ENCODE peak calls at places on chromosome 11, in eight cellular contexts. P is uterus, I is esophagus squamous epithelium, S is Peyer's patch, B is breast epithelium, H is IMR-90, T is HCT116, L is ovary. E is an unnamed sample. For H3K9me3, the result is how much of the 10 kb centered on the place peaks cover.

GRCh38 chr11:77322926-77323590 is 21.6 kb upstream of the GDPD4 start:
- DNase-seq in P (no peak), I (no peak), S (no peak), B (no peak), H (peak), T (no peak), L (no peak), E (no peak)

GRCh38 chr11:125165111-125165663 is 636 bp downstream of the PKNOX2 start:
- DNase-seq in P (no peak), I (no peak), S (no peak), B (peak), H (peak), T (no peak), L (peak), E (no peak)

GRCh38 chr11:59545179-59546020 is 34.1 kb downstream of the OR4D9 start:
- DNase-seq in P (no peak), I (no peak), S (no peak), B (no peak), H (peak), T (peak), L (peak), E (no peak)

GRCh38 chr11:88266157-88266556 is 71.4 kb downstream of the CTSC start:
- DNase-seq in P (no peak), I (no peak), S (no peak), B (no peak), H (no peak), T (no peak), L (no peak), E (no peak)

GRCh38 chr11:94641167-94641761 is 74.1 kb downstream of the PIWIL4 start:
- DNase-seq in P (no peak), I (no peak), S (no peak), B (no peak), H (no peak), T (no peak), L (no peak), E (no peak)

GRCh38 chr11:103609117-103610066 is 427.0 kb upstream of the DDI1 start:
- DNase-seq in P (no peak), I (no peak), S (no peak), B (no peak), H (peak), T (peak), L (no peak), E (no peak)

GRCh38 chr11:8459711-8460399 is 134.2 kb downstream of the STK33 start:
- DNase-seq in P (no peak), I (no peak), S (no peak), B (no peak), H (no peak), T (no peak), L (no peak), E (no peak)

GRCh38 chr11:96191752-96192151 is 151.2 kb downstream of the MAML2 start:
- DNase-seq in P (no peak), I (no peak), S (no peak), B (no peak), H (peak), T (no peak), L (no peak), E (no peak)

GRCh38 chr11:117610045-117610444 is 187.0 kb downstream of the DSCAML1 start:
- DNase-seq in P (no peak), I (no peak), S (peak), B (no peak), H (peak), T (no peak), L (no peak), E (no peak)

GRCh38 chr11:28713850-28714249 is 605.7 kb downstream of the METTL15 start:
- DNase-seq in P (no peak), I (no peak), S (no peak), B (no peak), H (peak), T (no peak), L (no peak), E (no peak)

GRCh38 chr11:127345819-127346459 is 345.4 kb upstream of the KIRREL3 start:
- DNase-seq in P (no peak), I (no peak), S (no peak), B (no peak), H (peak), T (no peak), L (peak), E (no peak)

GRCh38 chr11:78796956-78797355 is 222.3 kb upstream of the NARS2 start:
- DNase-seq in P (no peak), I (no peak), S (no peak), B (no peak), H (peak), T (no peak), L (no peak), E (no peak)

GRCh38 chr11:94934362-94934761 is 39.0 kb downstream of the CWC15 start:
- DNase-seq in P (no peak), I (no peak), S (no peak), B (no peak), H (peak), T (no peak), L (no peak), E (no peak)

GRCh38 chr11:92225206-92225562 is 566 bp downstream of the FAT3 start:
- DNase-seq in P (no peak), I (no peak), S (no peak), B (no peak), H (no peak), T (no peak), L (no peak), E (no peak)

GRCh38 chr11:12414641-12415040 is 37.3 kb downstream of the PARVA start:
- DNase-seq in P (no peak), I (no peak), S (no peak), B (no peak), H (no peak), T (no peak), L (no peak), E (no peak)

GRCh38 chr11:80637011-80637410 is 1196.2 kb upstream of the TENM4 start:
- DNase-seq in P (no peak), I (no peak), S (no peak), B (no peak), H (no peak), T (no peak), L (no peak), E (no peak)

GRCh38 chr11:78797559-78797958 is 222.9 kb upstream of the NARS2 start:
- DNase-seq in P (no peak), I (no peak), S (no peak), B (no peak), H (no peak), T (no peak), L (no peak), E (no peak)

GRCh38 chr11:46281374-46281831 is 3.9 kb downstream of the CREB3L1 start:
- DNase-seq in P (peak), I (no peak), S (peak), B (no peak), H (peak), T (no peak), L (no peak), E (no peak)

GRCh38 chr11:108632041-108632440 is 32.8 kb upstream of the DDX10 start:
- DNase-seq in P (no peak), I (no peak), S (no peak), B (no peak), H (no peak), T (no peak), L (no peak), E (no peak)

GRCh38 chr11:113618360-113618759 is 87.7 kb downstream of the TMPRSS5 start:
- DNase-seq in P (peak), I (no peak), S (no peak), B (no peak), H (peak), T (no peak), L (no peak), E (no peak)

GRCh38 chr11:63567044-63567840 is 4.1 kb upstream of the PLAAT2 start:
- DNase-seq in P (peak), I (no peak), S (peak), B (no peak), H (peak), T (peak), L (no peak), E (no peak)

GRCh38 chr11:76243157-76243556 is 36.9 kb upstream of the WNT11 start:
- DNase-seq in P (no peak), I (no peak), S (no peak), B (no peak), H (no peak), T (no peak), L (no peak), E (peak)

GRCh38 chr11:102940714-102941588 is 14.6 kb downstream of the MMP13 start:
- DNase-seq in P (peak), I (no peak), S (peak), B (no peak), H (peak), T (peak), L (no peak), E (no peak)

GRCh38 chr11:111387318-111387863 is 8.3 kb upstream of the POU2AF1 start:
- DNase-seq in P (no peak), I (no peak), S (peak), B (no peak), H (no peak), T (no peak), L (no peak), E (no peak)

GRCh38 chr11:57942808-57943207 is 80.9 kb upstream of the OR9Q1 start:
- DNase-seq in P (no peak), I (no peak), S (no peak), B (no peak), H (no peak), T (no peak), L (no peak), E (no peak)

GRCh38 chr11:13010737-13011342 is 1.7 kb downstream of the RASSF10 start:
- DNase-seq in P (no peak), I (no peak), S (no peak), B (no peak), H (no peak), T (no peak), L (no peak), E (no peak)

GRCh38 chr11:29135504-29135903 is 881.3 kb downstream of the KCNA4 start:
- DNase-seq in P (no peak), I (no peak), S (no peak), B (no peak), H (peak), T (no peak), L (no peak), E (no peak)

GRCh38 chr11:34682822-34683221 is 61.9 kb downstream of the EHF start:
- DNase-seq in P (no peak), I (no peak), S (no peak), B (no peak), H (peak), T (peak), L (no peak), E (no peak)

GRCh38 chr11:7422544-7423331 is 62.6 kb upstream of the OLFML1 start:
- DNase-seq in P (no peak), I (no peak), S (no peak), B (no peak), H (no peak), T (no peak), L (no peak), E (no peak)

GRCh38 chr11:59761985-59762384 is 6.8 kb downstream of the STX3 start:
- DNase-seq in P (no peak), I (no peak), S (no peak), B (no peak), H (no peak), T (no peak), L (no peak), E (no peak)

GRCh38 chr11:44319552-44320288 is 9.8 kb upstream of the ALX4 start:
- DNase-seq in P (no peak), I (no peak), S (no peak), B (no peak), H (no peak), T (no peak), L (no peak), E (peak)

GRCh38 chr11:31913985-31914384 is 102.9 kb upstream of the PAX6 start:
- DNase-seq in P (no peak), I (no peak), S (no peak), B (no peak), H (no peak), T (no peak), L (no peak), E (no peak)

GRCh38 chr11:123373754-123374621 is 56.1 kb upstream of the GRAMD1B start:
- DNase-seq in P (no peak), I (no peak), S (no peak), B (no peak), H (no peak), T (no peak), L (no peak), E (no peak)

GRCh38 chr11:20596629-20597129 is 2.7 kb upstream of the SLC6A5 start:
- DNase-seq in P (no peak), I (no peak), S (no peak), B (no peak), H (no peak), T (no peak), L (no peak), E (no peak)

GRCh38 chr11:132493786-132494185 is 1038.5 kb downstream of the OPCML start:
- DNase-seq in P (no peak), I (no peak), S (no peak), B (no peak), H (no peak), T (no peak), L (no peak), E (no peak)
- H3K9me3 ChIP-seq in P (under half), I (under half), S (under half), B (under half), H (under half), T (under half), L (under half), E (under half)

DNA sequence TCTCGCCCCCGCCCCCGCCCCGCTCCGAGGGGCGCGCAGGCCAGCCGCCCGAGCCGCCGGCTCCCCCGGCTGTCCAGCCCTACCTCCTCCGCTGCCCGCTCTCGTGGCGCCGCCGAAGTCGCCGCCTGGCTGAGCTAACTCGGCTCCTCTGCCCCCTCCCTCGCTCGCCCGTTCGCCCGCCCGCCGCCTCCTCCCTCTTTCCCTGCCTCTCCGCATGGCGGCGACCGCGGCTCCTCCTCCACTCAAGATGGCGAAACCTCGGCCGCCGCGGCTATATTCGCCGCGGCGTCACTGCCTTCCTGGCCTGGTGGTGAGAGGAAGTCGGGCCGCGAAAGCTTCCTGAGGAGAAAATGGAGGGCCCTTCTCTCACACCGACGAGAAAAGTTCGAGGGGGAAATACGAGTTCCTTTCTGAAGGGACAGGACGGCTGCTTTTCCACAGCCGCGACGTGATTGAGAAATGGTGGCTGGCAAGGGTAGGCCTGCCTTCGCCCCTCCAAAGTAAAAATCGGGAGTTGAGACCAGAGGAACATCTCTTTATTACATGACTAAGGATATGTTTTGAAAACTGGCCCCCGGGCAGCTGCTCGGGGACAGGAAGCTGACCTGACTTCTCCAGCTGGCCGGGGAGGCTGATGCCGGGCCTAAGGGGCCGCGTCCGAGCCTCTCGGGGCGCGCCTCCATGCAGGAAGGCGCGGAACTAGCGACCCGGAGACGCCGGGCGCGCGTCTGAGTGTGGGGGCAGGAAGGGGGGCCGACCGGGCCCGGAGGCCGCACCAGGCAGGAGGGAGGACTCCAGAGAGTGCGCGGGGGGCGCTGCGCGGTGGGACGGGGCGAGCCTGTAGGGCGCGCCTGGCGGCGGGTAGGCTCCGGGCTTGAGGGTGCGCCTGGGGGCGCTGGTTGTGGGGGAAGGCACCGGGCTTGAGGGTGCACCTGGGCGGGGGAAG is at the start of gene DDX6:
- DNase-seq in P (peak), I (peak), S (peak), B (peak), H (peak), T (peak), L (peak), E (peak)
- TF ChIP-seq POLR2A in P (peak), I (peak), S (peak), B (peak), H (peak), T (no peak), L (peak), E (peak)

GRCh38 chr11:3357302-3357701 is 21.6 kb downstream of the ZNF195 start:
- DNase-seq in P (no peak), I (no peak), S (no peak), B (no peak), H (no peak), T (no peak), L (no peak), E (no peak)

GRCh38 chr11:3353066-3353465 is 25.9 kb downstream of the ZNF195 start:
- DNase-seq in P (no peak), I (no peak), S (no peak), B (no peak), H (no peak), T (no peak), L (no peak), E (no peak)

GRCh38 chr11:3359092-3359824 is 19.7 kb downstream of the ZNF195 start:
- DNase-seq in P (no peak), I (no peak), S (no peak), B (no peak), H (no peak), T (no peak), L (no peak), E (no peak)

GRCh38 chr11:3356858-3357257 is 22.1 kb downstream of the ZNF195 start:
- DNase-seq in P (no peak), I (no peak), S (no peak), B (no peak), H (no peak), T (no peak), L (no peak), E (no peak)

GRCh38 chr11:3357994-3358676 is 20.8 kb downstream of the ZNF195 start:
- DNase-seq in P (no peak), I (no peak), S (no peak), B (no peak), H (no peak), T (no peak), L (no peak), E (no peak)
- H3K9me3 ChIP-seq in P (under half), I (half or more), S (half or more), B (under half), H (half or more), T (half or more), L (under half), E (half or more)

DNA sequence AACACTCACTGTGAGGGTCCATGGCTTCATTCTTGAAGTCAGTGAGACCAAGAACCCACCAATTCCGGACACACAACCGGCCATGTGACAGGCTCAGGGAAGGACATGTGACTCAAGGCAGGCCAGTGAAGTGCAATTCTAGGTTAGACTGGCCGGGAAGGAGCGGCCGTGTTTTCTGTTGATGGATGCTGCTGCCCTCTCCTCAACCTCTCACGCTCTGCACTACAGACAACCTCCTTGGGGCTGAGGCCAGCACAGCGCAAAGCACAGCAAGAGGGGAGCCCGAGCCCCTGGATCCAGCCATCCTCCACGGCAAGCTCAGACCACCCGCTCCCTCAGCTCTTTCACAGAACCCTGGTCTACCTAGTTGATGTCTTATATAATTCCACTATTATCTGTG is 2.8 kb downstream of the NUDT8 start:
- DNase-seq in P (no peak), I (no peak), S (peak), B (no peak), H (no peak), T (no peak), L (no peak), E (peak)
- TF ChIP-seq POLR2A in P (no peak), I (no peak), S (no peak), B (no peak), H (no peak), T (no peak), L (no peak), E (no peak)

GRCh38 chr11:50412832-50413231 is 380.2 kb downstream of the OR4C45 start:
- DNase-seq in P (no peak), I (no peak), S (no peak), B (no peak), H (no peak), T (no peak), L (no peak), E (peak)
- H3K9me3 ChIP-seq in P (under half), I (under half), S (under half), B (under half), H (under half), T (under half), L (under half), E (half or more)

E was measured in spleen.